ENCODE peak calls at places on chromosomes 5 and 9, in six cellular contexts. One of them, this sample, is unnamed.

GRCh38 chr5:74164725-74165226 is 475.8 kb downstream of the ENC1 start:
- DNase-seq in EH: no peak
- DNase-seq in effector CD8-positive, alpha-beta T cell: no peak
- DNase-seq in CD4-positive, alpha-beta T cell: no peak
- DNase-seq in substantia nigra: no peak
- DNase-seq in OCI-LY7: no peak
- DNase-seq in this sample: no peak

GRCh38 chr5:169534311-169534880 is 49.2 kb upstream of the SPDL1 start:
- DNase-seq in EH: peak; percentile 31
- DNase-seq in effector CD8-positive, alpha-beta T cell: no peak
- DNase-seq in CD4-positive, alpha-beta T cell: no peak
- DNase-seq in substantia nigra: no peak
- DNase-seq in OCI-LY7: no peak
- DNase-seq in this sample: no peak

GRCh38 chr9:72187296-72187695 is 38.1 kb downstream of the GDA start:
- DNase-seq in EH: no peak
- DNase-seq in effector CD8-positive, alpha-beta T cell: no peak
- DNase-seq in CD4-positive, alpha-beta T cell: no peak
- DNase-seq in substantia nigra: no peak
- DNase-seq in OCI-LY7: no peak
- DNase-seq in this sample: no peak

GRCh38 chr5:67028371-67028770 is 168.2 kb downstream of the CD180 start:
- DNase-seq in EH: peak; percentile 20
- DNase-seq in effector CD8-positive, alpha-beta T cell: no peak
- DNase-seq in CD4-positive, alpha-beta T cell: no peak
- DNase-seq in substantia nigra: no peak
- DNase-seq in OCI-LY7: no peak
- DNase-seq in this sample: no peak

GRCh38 chr5:95781101-95781583 is 41.4 kb downstream of the GLRX start:
- DNase-seq in EH: peak; percentile 85
- DNase-seq in effector CD8-positive, alpha-beta T cell: peak; percentile 50
- DNase-seq in CD4-positive, alpha-beta T cell: peak; percentile 63
- DNase-seq in substantia nigra: peak; percentile 83
- DNase-seq in OCI-LY7: peak; percentile 88
- DNase-seq in this sample: peak; percentile 88

GRCh38 chr5:59126665-59127354 is 543.9 kb downstream of the RAB3C start:
- DNase-seq in EH: peak; percentile 37
- DNase-seq in effector CD8-positive, alpha-beta T cell: no peak
- DNase-seq in CD4-positive, alpha-beta T cell: no peak
- DNase-seq in substantia nigra: no peak
- DNase-seq in OCI-LY7: no peak
- DNase-seq in this sample: peak; percentile 60

GRCh38 chr5:102216559-102217157 is 79.4 kb downstream of the SLCO4C1 start:
- DNase-seq in EH: no peak
- DNase-seq in effector CD8-positive, alpha-beta T cell: no peak
- DNase-seq in CD4-positive, alpha-beta T cell: no peak
- DNase-seq in substantia nigra: no peak
- DNase-seq in OCI-LY7: no peak
- DNase-seq in this sample: no peak

GRCh38 chr9:113160571-113160970 is 9.8 kb downstream of the SLC31A2 start:
- DNase-seq in EH: no peak
- DNase-seq in effector CD8-positive, alpha-beta T cell: no peak
- DNase-seq in CD4-positive, alpha-beta T cell: no peak
- DNase-seq in substantia nigra: no peak
- DNase-seq in OCI-LY7: no peak
- DNase-seq in this sample: no peak

GRCh38 chr5:158869092-158869491 is 230.6 kb downstream of the EBF1 start:
- DNase-seq in EH: no peak
- DNase-seq in effector CD8-positive, alpha-beta T cell: no peak
- DNase-seq in CD4-positive, alpha-beta T cell: no peak
- DNase-seq in substantia nigra: no peak
- DNase-seq in OCI-LY7: no peak
- DNase-seq in this sample: no peak

GRCh38 chr5:74686962-74687751 is 2.1 kb downstream of the HEXB start:
- DNase-seq in EH: peak; percentile 67
- DNase-seq in effector CD8-positive, alpha-beta T cell: no peak
- DNase-seq in CD4-positive, alpha-beta T cell: no peak
- DNase-seq in substantia nigra: no peak
- DNase-seq in OCI-LY7: no peak
- DNase-seq in this sample: no peak

GRCh38 chr5:41878598-41879305 is 8.5 kb upstream of the OXCT1 start:
- DNase-seq in EH: no peak
- DNase-seq in effector CD8-positive, alpha-beta T cell: no peak
- DNase-seq in CD4-positive, alpha-beta T cell: no peak
- DNase-seq in substantia nigra: no peak
- DNase-seq in OCI-LY7: no peak
- DNase-seq in this sample: no peak

GRCh38 chr9:91929331-91929730 is 20.7 kb downstream of the ROR2 start:
- DNase-seq in EH: no peak
- DNase-seq in effector CD8-positive, alpha-beta T cell: no peak
- DNase-seq in CD4-positive, alpha-beta T cell: no peak
- DNase-seq in substantia nigra: no peak
- DNase-seq in OCI-LY7: no peak
- DNase-seq in this sample: no peak

GRCh38 chr9:138067594-138068367 is 190.2 kb downstream of the CACNA1B start:
- DNase-seq in EH: no peak
- DNase-seq in effector CD8-positive, alpha-beta T cell: no peak
- DNase-seq in CD4-positive, alpha-beta T cell: no peak
- DNase-seq in substantia nigra: no peak
- DNase-seq in OCI-LY7: no peak
- DNase-seq in this sample: no peak

GRCh38 chr9:36187414-36187813 is 3.3 kb upstream of the CLTA start:
- DNase-seq in EH: peak; percentile 91
- DNase-seq in effector CD8-positive, alpha-beta T cell: no peak
- DNase-seq in CD4-positive, alpha-beta T cell: no peak
- DNase-seq in substantia nigra: no peak
- DNase-seq in OCI-LY7: no peak
- DNase-seq in this sample: no peak

GRCh38 chr9:13557724-13558123 is 278.2 kb upstream of the MPDZ start:
- DNase-seq in EH: no peak
- DNase-seq in effector CD8-positive, alpha-beta T cell: no peak
- DNase-seq in CD4-positive, alpha-beta T cell: no peak
- DNase-seq in substantia nigra: no peak
- DNase-seq in OCI-LY7: no peak
- DNase-seq in this sample: no peak

GRCh38 chr5:6117212-6117611 is 261.1 kb downstream of the MED10 start:
- DNase-seq in EH: no peak
- DNase-seq in effector CD8-positive, alpha-beta T cell: no peak
- DNase-seq in CD4-positive, alpha-beta T cell: no peak
- DNase-seq in substantia nigra: no peak
- DNase-seq in OCI-LY7: no peak
- DNase-seq in this sample: no peak

GRCh38 chr9:122332643-122333042 is 38.2 kb upstream of the PTGS1 start:
- DNase-seq in EH: no peak
- DNase-seq in effector CD8-positive, alpha-beta T cell: no peak
- DNase-seq in CD4-positive, alpha-beta T cell: no peak
- DNase-seq in substantia nigra: no peak
- DNase-seq in OCI-LY7: no peak
- DNase-seq in this sample: no peak

GRCh38 chr5:173197375-173197891 is 37.6 kb downstream of the NKX2-5 start:
- DNase-seq in EH: no peak
- DNase-seq in effector CD8-positive, alpha-beta T cell: no peak
- DNase-seq in CD4-positive, alpha-beta T cell: no peak
- DNase-seq in substantia nigra: no peak
- DNase-seq in OCI-LY7: no peak
- DNase-seq in this sample: no peak

GRCh38 chr9:109286981-109287380 is 33.9 kb downstream of the EPB41L4B start:
- DNase-seq in EH: peak; percentile 88
- DNase-seq in effector CD8-positive, alpha-beta T cell: no peak
- DNase-seq in CD4-positive, alpha-beta T cell: no peak
- DNase-seq in substantia nigra: no peak
- DNase-seq in OCI-LY7: no peak
- DNase-seq in this sample: no peak

GRCh38 chr9:133322701-133323100 is 13.3 kb downstream of the SURF6 start:
- DNase-seq in EH: no peak
- DNase-seq in effector CD8-positive, alpha-beta T cell: no peak
- DNase-seq in CD4-positive, alpha-beta T cell: no peak
- DNase-seq in substantia nigra: no peak
- DNase-seq in OCI-LY7: no peak
- DNase-seq in this sample: no peak

GRCh38 chr5:76641514-76642120 is 18.4 kb upstream of the F2RL2 start:
- DNase-seq in EH: peak; percentile 77
- DNase-seq in effector CD8-positive, alpha-beta T cell: peak; percentile 22
- DNase-seq in CD4-positive, alpha-beta T cell: peak; percentile 38
- DNase-seq in substantia nigra: peak; percentile 20
- DNase-seq in OCI-LY7: peak; percentile 76
- DNase-seq in this sample: peak; percentile 84

GRCh38 chr9:132187006-132187760 is 25.3 kb downstream of the NTNG2 start:
- DNase-seq in EH: no peak
- DNase-seq in effector CD8-positive, alpha-beta T cell: no peak
- DNase-seq in CD4-positive, alpha-beta T cell: no peak
- DNase-seq in substantia nigra: no peak
- DNase-seq in OCI-LY7: no peak
- DNase-seq in this sample: no peak

GRCh38 chr5:14239951-14240350 is 96.8 kb downstream of the TRIO start:
- DNase-seq in EH: peak; percentile 60
- DNase-seq in effector CD8-positive, alpha-beta T cell: no peak
- DNase-seq in CD4-positive, alpha-beta T cell: no peak
- DNase-seq in substantia nigra: no peak
- DNase-seq in OCI-LY7: no peak
- DNase-seq in this sample: no peak

GRCh38 chr9:134165357-134166315 is 1.3 kb upstream of the RNU6ATAC start:
- DNase-seq in EH: peak; percentile 27
- DNase-seq in effector CD8-positive, alpha-beta T cell: no peak
- DNase-seq in CD4-positive, alpha-beta T cell: peak; percentile 29
- DNase-seq in substantia nigra: no peak
- DNase-seq in OCI-LY7: peak; percentile 61
- DNase-seq in this sample: peak; percentile 34

GRCh38 chr5:172887735-172888134 is 53.7 kb downstream of the ERGIC1 start:
- DNase-seq in EH: peak; percentile 95
- DNase-seq in effector CD8-positive, alpha-beta T cell: no peak
- DNase-seq in CD4-positive, alpha-beta T cell: no peak
- DNase-seq in substantia nigra: no peak
- DNase-seq in OCI-LY7: no peak
- DNase-seq in this sample: no peak

GRCh38 chr5:159678800-159679392 is 237.4 kb upstream of the ADRA1B start:
- DNase-seq in EH: no peak
- DNase-seq in effector CD8-positive, alpha-beta T cell: no peak
- DNase-seq in CD4-positive, alpha-beta T cell: no peak
- DNase-seq in substantia nigra: no peak
- DNase-seq in OCI-LY7: no peak
- DNase-seq in this sample: no peak

GRCh38 chr9:69548676-69549075 is 123.5 kb downstream of the APBA1 start:
- DNase-seq in EH: no peak
- DNase-seq in effector CD8-positive, alpha-beta T cell: no peak
- DNase-seq in CD4-positive, alpha-beta T cell: no peak
- DNase-seq in substantia nigra: no peak
- DNase-seq in OCI-LY7: no peak
- DNase-seq in this sample: peak; percentile 69

GRCh38 chr5:74894351-74894750 is 28.2 kb upstream of the FAM169A start:
- DNase-seq in EH: no peak
- DNase-seq in effector CD8-positive, alpha-beta T cell: no peak
- DNase-seq in CD4-positive, alpha-beta T cell: no peak
- DNase-seq in substantia nigra: no peak
- DNase-seq in OCI-LY7: no peak
- DNase-seq in this sample: no peak

GRCh38 chr5:40796487-40796889 is 1.7 kb downstream of the PRKAA1 start:
- DNase-seq in EH: peak; percentile 57
- DNase-seq in effector CD8-positive, alpha-beta T cell: no peak
- DNase-seq in CD4-positive, alpha-beta T cell: no peak
- DNase-seq in substantia nigra: no peak
- DNase-seq in OCI-LY7: peak; percentile 5
- DNase-seq in this sample: no peak

GRCh38 chr9:100364013-100364412 is 11.3 kb upstream of the TEX10 start:
- DNase-seq in EH: no peak
- DNase-seq in effector CD8-positive, alpha-beta T cell: no peak
- DNase-seq in CD4-positive, alpha-beta T cell: no peak
- DNase-seq in substantia nigra: no peak
- DNase-seq in OCI-LY7: no peak
- DNase-seq in this sample: no peak

GRCh38 chr5:9947944-9948343 is 301.7 kb downstream of the ATPSCKMT start:
- DNase-seq in EH: no peak
- DNase-seq in effector CD8-positive, alpha-beta T cell: no peak
- DNase-seq in CD4-positive, alpha-beta T cell: no peak
- DNase-seq in substantia nigra: no peak
- DNase-seq in OCI-LY7: no peak
- DNase-seq in this sample: peak; percentile 66